ENCODE peak calls at places on chromosomes 4 and X, in six cellular contexts. One of them, this sample, is unnamed.

GRCh38 chr4:150573534-150573933 is 8.4 kb upstream of the MAB21L2 start:
- DNase-seq in stimulated activated CD8-positive, alpha-beta memory T cell treated with anti-CD3 and anti-CD28 coated beads, Interleukin-15, amount 100 ng/mL, for 48 hours: no peak
- DNase-seq in posterior cingulate gyrus: no peak
- DNase-seq in astrocyte of the hippocampus: peak
- DNase-seq in aorta: no peak
- DNase-seq in CD4-positive, CD25-positive, alpha-beta regulatory T cell: no peak
- DNase-seq in this sample: no peak

GRCh38 chr4:183722738-183723560 is 63.9 kb downstream of the TRAPPC11 start:
- DNase-seq in CD4-positive, CD25-positive, alpha-beta regulatory T cell: peak
- DNase-seq in aorta: peak
- DNase-seq in astrocyte of the hippocampus: peak
- DNase-seq in posterior cingulate gyrus: peak
- DNase-seq in stimulated activated CD8-positive, alpha-beta memory T cell treated with anti-CD3 and anti-CD28 coated beads, Interleukin-15, amount 100 ng/mL, for 48 hours: peak
- DNase-seq in this sample: peak

GRCh38 chr4:87060957-87061356 is 126.1 kb downstream of the AFF1 start:
- DNase-seq in aorta: no peak
- DNase-seq in stimulated activated CD8-positive, alpha-beta memory T cell treated with anti-CD3 and anti-CD28 coated beads, Interleukin-15, amount 100 ng/mL, for 48 hours: no peak
- DNase-seq in CD4-positive, CD25-positive, alpha-beta regulatory T cell: peak
- DNase-seq in astrocyte of the hippocampus: peak
- DNase-seq in posterior cingulate gyrus: no peak
- DNase-seq in this sample: no peak

GRCh38 chr4:66956426-66956825 is 588.9 kb downstream of the CENPC start:
- DNase-seq in astrocyte of the hippocampus: no peak
- DNase-seq in stimulated activated CD8-positive, alpha-beta memory T cell treated with anti-CD3 and anti-CD28 coated beads, Interleukin-15, amount 100 ng/mL, for 48 hours: no peak
- DNase-seq in posterior cingulate gyrus: no peak
- DNase-seq in CD4-positive, CD25-positive, alpha-beta regulatory T cell: no peak
- DNase-seq in aorta: no peak
- DNase-seq in this sample: no peak

GRCh38 chr4:12724520-12724919 is 759.6 kb downstream of the RAB28 start:
- DNase-seq in CD4-positive, CD25-positive, alpha-beta regulatory T cell: no peak
- DNase-seq in aorta: no peak
- DNase-seq in posterior cingulate gyrus: no peak
- DNase-seq in stimulated activated CD8-positive, alpha-beta memory T cell treated with anti-CD3 and anti-CD28 coated beads, Interleukin-15, amount 100 ng/mL, for 48 hours: no peak
- DNase-seq in astrocyte of the hippocampus: peak
- DNase-seq in this sample: no peak

GRCh38 chr4:37928896-37929537 is 31.2 kb upstream of the PTTG2 start:
- DNase-seq in stimulated activated CD8-positive, alpha-beta memory T cell treated with anti-CD3 and anti-CD28 coated beads, Interleukin-15, amount 100 ng/mL, for 48 hours: no peak
- DNase-seq in posterior cingulate gyrus: no peak
- DNase-seq in astrocyte of the hippocampus: peak
- DNase-seq in aorta: no peak
- DNase-seq in CD4-positive, CD25-positive, alpha-beta regulatory T cell: peak
- DNase-seq in this sample: no peak

GRCh38 chr4:128831526-128832252 is 22.2 kb downstream of the JADE1 start:
- DNase-seq in posterior cingulate gyrus: no peak
- DNase-seq in aorta: no peak
- DNase-seq in CD4-positive, CD25-positive, alpha-beta regulatory T cell: no peak
- DNase-seq in astrocyte of the hippocampus: peak
- DNase-seq in stimulated activated CD8-positive, alpha-beta memory T cell treated with anti-CD3 and anti-CD28 coated beads, Interleukin-15, amount 100 ng/mL, for 48 hours: no peak
- DNase-seq in this sample: no peak

GRCh38 chr4:123244233-123244632 is 152.4 kb upstream of the SPRY1 start:
- DNase-seq in posterior cingulate gyrus: no peak
- DNase-seq in aorta: peak
- DNase-seq in astrocyte of the hippocampus: no peak
- DNase-seq in stimulated activated CD8-positive, alpha-beta memory T cell treated with anti-CD3 and anti-CD28 coated beads, Interleukin-15, amount 100 ng/mL, for 48 hours: no peak
- DNase-seq in CD4-positive, CD25-positive, alpha-beta regulatory T cell: no peak
- DNase-seq in this sample: no peak

GRCh38 chr4:188282620-188283232 is 143.5 kb downstream of the TRIML1 start:
- DNase-seq in aorta: no peak
- DNase-seq in posterior cingulate gyrus: no peak
- DNase-seq in CD4-positive, CD25-positive, alpha-beta regulatory T cell: no peak
- DNase-seq in astrocyte of the hippocampus: peak
- DNase-seq in stimulated activated CD8-positive, alpha-beta memory T cell treated with anti-CD3 and anti-CD28 coated beads, Interleukin-15, amount 100 ng/mL, for 48 hours: no peak
- DNase-seq in this sample: no peak

GRCh38 chr4:185108669-185109068 is 34.4 kb upstream of the SLC25A4 start:
- DNase-seq in CD4-positive, CD25-positive, alpha-beta regulatory T cell: no peak
- DNase-seq in stimulated activated CD8-positive, alpha-beta memory T cell treated with anti-CD3 and anti-CD28 coated beads, Interleukin-15, amount 100 ng/mL, for 48 hours: no peak
- DNase-seq in aorta: no peak
- DNase-seq in posterior cingulate gyrus: no peak
- DNase-seq in astrocyte of the hippocampus: no peak
- DNase-seq in this sample: no peak

GRCh38 chr4:180449395-180449956 is 1793.7 kb upstream of the TENM3 start:
- DNase-seq in aorta: no peak
- DNase-seq in astrocyte of the hippocampus: peak
- DNase-seq in stimulated activated CD8-positive, alpha-beta memory T cell treated with anti-CD3 and anti-CD28 coated beads, Interleukin-15, amount 100 ng/mL, for 48 hours: no peak
- DNase-seq in CD4-positive, CD25-positive, alpha-beta regulatory T cell: no peak
- DNase-seq in posterior cingulate gyrus: peak
- DNase-seq in this sample: no peak

GRCh38 chrX:12076046-12076445 is 62.2 kb upstream of the FRMPD4 start:
- DNase-seq in stimulated activated CD8-positive, alpha-beta memory T cell treated with anti-CD3 and anti-CD28 coated beads, Interleukin-15, amount 100 ng/mL, for 48 hours: no peak
- DNase-seq in CD4-positive, CD25-positive, alpha-beta regulatory T cell: no peak
- DNase-seq in astrocyte of the hippocampus: no peak
- DNase-seq in aorta: no peak
- DNase-seq in posterior cingulate gyrus: no peak
- DNase-seq in this sample: no peak

GRCh38 chr4:42588909-42589308 is 68.0 kb downstream of the ATP8A1 start:
- DNase-seq in CD4-positive, CD25-positive, alpha-beta regulatory T cell: no peak
- DNase-seq in stimulated activated CD8-positive, alpha-beta memory T cell treated with anti-CD3 and anti-CD28 coated beads, Interleukin-15, amount 100 ng/mL, for 48 hours: no peak
- DNase-seq in astrocyte of the hippocampus: no peak
- DNase-seq in aorta: no peak
- DNase-seq in posterior cingulate gyrus: no peak
- DNase-seq in this sample: no peak

This sample was measured in activated naive CD4-positive, alpha-beta T cell treated with anti-CD3 and anti-CD28 coated beads, Interleukin-2, amount 50 U/mL, for 72 hours.